ENCODE peak calls at places on chromosome 18, in eight cellular contexts. Z, P, X, D, O, M, W and J are unnamed samples.

GRCh38 chr18:79876497-79876896 is 75.0 kb downstream of the SLC66A2 start:
- DNase-seq in D (no peak), X (peak; percentile 34), M (no peak), P (no peak), Z (no peak), W (no peak), O (no peak), J (no peak)

GRCh38 chr18:65941482-65941881 is 190.7 kb downstream of the CDH7 start:
- DNase-seq in Z (no peak), O (no peak), X (no peak), W (no peak), P (no peak), D (no peak), M (no peak), J (no peak)

GRCh38 chr18:48868468-48869466 is 82.0 kb downstream of the SMAD7 start:
- DNase-seq in D (no peak), O (no peak), Z (no peak), X (no peak), M (no peak), P (no peak), W (no peak), J (no peak)

GRCh38 chr18:9683418-9684396 is 24.4 kb upstream of the RAB31 start:
- DNase-seq in O (no peak), M (no peak), D (no peak), W (peak; percentile 71), Z (no peak), P (no peak), X (peak; percentile 84), J (no peak)

GRCh38 chr18:27685807-27686412 is 491.0 kb downstream of the CDH2 start:
- DNase-seq in W (peak; percentile 36), Z (peak; percentile 4), X (peak; percentile 48), M (peak; percentile 9), O (no peak), P (no peak), D (peak; percentile 24), J (no peak)

GRCh38 chr18:31321719-31322118 is 3.8 kb downstream of the DSG1 start:
- DNase-seq in P (no peak), Z (no peak), W (no peak), X (peak; percentile 20), D (no peak), M (no peak), O (no peak), J (no peak)

GRCh38 chr18:72808688-72809087 is 59.1 kb downstream of the NETO1 start:
- DNase-seq in X (no peak), D (no peak), O (no peak), W (no peak), Z (no peak), M (no peak), P (no peak), J (no peak)

GRCh38 chr18:23057096-23057495 is 78.2 kb upstream of the CABLES1 start:
- DNase-seq in D (no peak), Z (no peak), O (no peak), W (no peak), X (no peak), P (no peak), M (no peak), J (no peak)

GRCh38 chr18:24315170-24315569 is 82.5 kb downstream of the OSBPL1A start:
- DNase-seq in X (no peak), M (no peak), W (no peak), D (no peak), Z (no peak), O (no peak), P (no peak), J (no peak)

GRCh38 chr18:78965260-78965659 is 14.4 kb upstream of the SALL3 start:
- DNase-seq in P (no peak), Z (no peak), D (no peak), M (no peak), X (no peak), O (no peak), W (no peak), J (no peak)